ENCODE peak calls at places on chromosomes 16 and 17, in five cellular contexts. C is SK-N-SH; I is gastrocnemius medialis; V is endothelial cell of umbilical vein; U is CD8-positive, alpha-beta memory T cell. H is an unnamed sample. For H3K9me3 and H3K27me3, the result is how much of the 10 kb centered on the place peaks cover.

GRCh38 chr17:83106036-83106577 is 26.7 kb downstream of the METRNL start:
- DNase-seq in C (no peak), U (no peak), V (no peak), I (no peak), H (no peak)

GRCh38 chr17:35086931-35087573 is 23.5 kb upstream of the RFFL start:
- DNase-seq in C (no peak), V (no peak), I (no peak), U (no peak), H (peak)

GRCh38 chr17:72456026-72456569 is 335.3 kb downstream of the SOX9 start:
- DNase-seq in U (no peak), I (no peak), V (no peak), C (no peak), H (peak)

GRCh38 chr17:42928714-42929496 is 28.3 kb downstream of the G6PC1 start:
- DNase-seq in U (no peak), C (peak), V (peak), I (peak), H (peak)

GRCh38 chr17:49866882-49867413 is 19.1 kb upstream of the TAC4 start:
- DNase-seq in U (no peak), C (no peak), V (no peak), I (no peak), H (no peak)

GRCh38 chr16:14608604-14609003 is 21.5 kb downstream of the PARN start:
- DNase-seq in C (no peak), V (no peak), I (no peak), U (no peak), H (no peak)

GRCh38 chr16:13332713-13333255 is 431.4 kb downstream of the SHISA9 start:
- DNase-seq in V (no peak), I (no peak), C (no peak), U (no peak), H (no peak)

GRCh38 chr17:50218771-50219315 is 17.4 kb upstream of the COL1A1 start:
- DNase-seq in U (no peak), C (no peak), V (no peak), I (no peak), H (no peak)

GRCh38 chr17:18043491-18043890 is 4.3 kb downstream of the GID4 start:
- DNase-seq in C (no peak), V (peak), I (no peak), U (no peak), H (peak)

GRCh38 chr17:66964930-66965800 is 658 bp downstream of the CACNG4 start:
- DNase-seq in C (peak), I (no peak), U (no peak), V (no peak), H (no peak)

GRCh38 chr17:2400474-2400866 is 390 bp downstream of the MNT start:
- DNase-seq in V (peak), I (no peak), U (peak), C (peak), H (peak)

GRCh38 chr17:79979841-79980215 is 55.8 kb downstream of the TBC1D16 start:
- DNase-seq in V (no peak), C (peak), U (no peak), I (no peak), H (no peak)

GRCh38 chr16:89201467-89202377 is 1.4 kb upstream of the SLC22A31 start:
- DNase-seq in U (peak), C (peak), I (peak), V (peak), H (peak)

GRCh38 chr16:81004646-81005353 is 1.9 kb downstream of the CMC2 start:
- DNase-seq in V (peak), I (no peak), U (no peak), C (peak), H (peak)

GRCh38 chr17:57151798-57152197 is 66.8 kb downstream of the AKAP1 start:
- DNase-seq in I (no peak), V (no peak), C (no peak), U (no peak), H (no peak)
- H3K9me3 ChIP-seq in I (under half), V (under half), C (under half), U (under half), H (under half)

GRCh38 chr17:78075011-78075410 is 53.5 kb downstream of the TMC6 start:
- DNase-seq in U (no peak), C (no peak), V (no peak), I (no peak), H (no peak)

GRCh38 chr17:78082988-78083387 is 45.6 kb downstream of the TMC6 start:
- DNase-seq in V (no peak), I (no peak), U (no peak), C (no peak), H (no peak)

GRCh38 chr17:78081551-78081950 is 47.0 kb downstream of the TMC6 start:
- DNase-seq in U (no peak), C (no peak), I (no peak), V (no peak), H (no peak)

GRCh38 chr17:78075545-78075944 is 53.0 kb downstream of the TMC6 start:
- DNase-seq in V (no peak), C (no peak), I (no peak), U (no peak), H (no peak)

GRCh38 chr17:78079253-78079652 is 49.3 kb downstream of the TMC6 start:
- DNase-seq in C (no peak), I (no peak), U (no peak), V (no peak), H (no peak)
- H3K27me3 ChIP-seq in C (under half), I (under half), U (under half), V (under half), H (under half)

GRCh38 chr17:27065588-27065987 is 228.3 kb upstream of the WSB1 start:
- DNase-seq in V (no peak), C (no peak), U (no peak), I (no peak), H (no peak)
- H3K9me3 ChIP-seq in V (under half), C (under half), U (under half), I (under half), H (under half)

DNA sequence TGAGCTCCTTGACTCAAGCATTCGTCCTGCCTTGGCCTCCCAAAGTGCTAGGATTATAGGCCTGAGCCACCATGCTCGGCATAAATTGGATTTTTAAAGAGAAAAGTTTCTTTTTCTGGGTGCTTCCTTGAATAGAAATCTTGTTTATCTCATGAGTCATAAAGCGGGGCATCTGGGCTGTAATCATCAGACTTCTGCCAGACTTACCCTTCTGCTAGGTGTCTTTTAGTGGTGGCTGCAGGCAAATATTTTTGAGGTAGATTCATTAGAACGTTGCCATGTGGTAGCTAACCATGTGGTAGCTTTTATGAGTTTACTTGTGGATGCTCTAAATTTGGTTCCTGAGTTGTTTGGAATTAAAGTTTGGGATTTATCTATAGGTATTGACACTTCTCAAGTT is 13.4 kb downstream of the PGS1 start:
- DNase-seq in U (no peak), I (no peak), C (no peak), V (peak), H (no peak)
- H3K27me3 ChIP-seq in U (under half), I (under half), C (under half), V (under half), H (under half)

DNA sequence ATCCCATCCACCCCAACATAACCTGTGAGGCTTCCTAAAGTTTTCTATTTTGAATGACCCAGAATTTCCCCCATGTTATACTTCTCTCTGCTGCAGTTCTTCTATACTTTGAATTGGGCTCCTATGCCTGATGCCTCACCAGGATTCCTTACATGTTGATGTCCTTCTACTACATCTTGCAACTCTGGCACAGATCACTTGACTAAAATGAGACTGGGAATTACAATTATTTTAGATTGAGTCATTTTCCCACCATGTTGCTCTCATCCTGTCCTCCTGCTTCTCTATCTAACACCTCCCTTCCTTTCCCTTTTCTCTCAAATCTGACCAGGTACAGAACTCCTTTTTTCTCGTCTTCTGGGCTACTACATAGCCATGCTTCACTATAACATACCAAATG is 314.0 kb upstream of the KCNJ16 start:
- DNase-seq in V (no peak), U (no peak), I (no peak), C (no peak), H (no peak)
- H3K9me3 ChIP-seq in V (under half), U (under half), I (under half), C (under half), H (under half)

GRCh38 chr16:83705856-83706255 is 101.9 kb upstream of the HSBP1 start:
- DNase-seq in V (no peak), I (no peak), C (no peak), U (no peak), H (no peak)
- H3K27me3 ChIP-seq in V (under half), I (under half), C (under half), U (under half), H (under half)

GRCh38 chr16:48659940-48660339 is 50.0 kb upstream of the N4BP1 start:
- DNase-seq in I (no peak), C (no peak), V (no peak), U (no peak), H (no peak)
- H3K9me3 ChIP-seq in I (under half), C (under half), V (under half), U (under half), H (under half)

GRCh38 chr16:1277016-1277944 is 21.4 kb downstream of the TPSD1 start:
- DNase-seq in I (no peak), V (no peak), C (no peak), U (no peak), H (no peak)
- H3K27me3 ChIP-seq in I (under half), V (under half), C (half or more), U (under half), H (under half)

DNA sequence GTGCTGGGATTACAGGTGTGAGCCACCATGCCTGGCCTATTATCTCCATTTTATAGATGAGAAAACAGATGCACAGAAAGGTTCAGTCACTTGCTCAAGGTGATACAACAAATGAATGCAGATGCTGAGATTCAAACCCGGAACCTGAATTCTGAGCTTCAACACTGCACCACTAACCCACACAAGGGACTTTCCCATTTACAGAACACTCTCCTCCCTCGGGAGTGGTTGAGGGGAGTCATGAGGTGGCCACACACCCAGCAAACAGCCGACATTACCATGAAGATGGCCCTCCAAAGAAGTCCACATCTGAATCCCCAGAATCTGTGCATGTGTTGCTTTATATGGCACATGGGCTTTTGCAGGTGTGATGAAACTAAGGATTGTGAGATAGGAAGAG is 9.1 kb downstream of the BCL7C start:
- DNase-seq in I (no peak), C (no peak), V (no peak), U (no peak), H (no peak)
- H3K9me3 ChIP-seq in I (under half), C (under half), V (under half), U (under half), H (under half)